ENCODE peak calls at places on chromosomes 1 and 21, in ten cellular contexts. Q is testis, Z is tibial nerve, S is right lobe of liver, G is A549, H is HepG2, X is heart left ventricle, T is adrenal gland, I is breast epithelium, D is body of pancreas. B is an unnamed sample.

GRCh38 chr1:204645251-204645650 is 40.3 kb downstream of the LRRN2 start:
- DNase-seq in Z (no peak), H (no peak), I (no peak), T (no peak), D (no peak), S (no peak), X (no peak), G (no peak), Q (no peak), B (no peak)

GRCh38 chr1:199742547-199742946 is 285.0 kb upstream of the NR5A2 start:
- DNase-seq in H (no peak), G (peak; percentile 76), X (no peak), S (no peak), T (no peak), Z (no peak), D (peak; percentile 28), I (no peak), Q (no peak), B (no peak)

GRCh38 chr1:68136187-68136586 is 85.8 kb upstream of the DIRAS3 start:
- DNase-seq in S (no peak), I (no peak), Q (no peak), X (no peak), D (no peak), G (no peak), T (no peak), Z (no peak), H (no peak), B (no peak)

GRCh38 chr1:53220171-53220961 is at the start of gene CZIB:
- DNase-seq in Q (peak; percentile 94), H (peak; percentile 87), I (peak; percentile 92), D (peak; percentile 95), Z (peak; percentile 85), X (peak; percentile 95), S (peak; percentile 96), T (peak; percentile 96), G (peak; percentile 92), B (peak; percentile 87)

GRCh38 chr1:168585191-168585590 is 8.8 kb downstream of the XCL1 start:
- DNase-seq in H (no peak), D (no peak), S (no peak), Z (no peak), X (no peak), T (no peak), I (no peak), Q (no peak), G (no peak), B (no peak)

GRCh38 chr1:54129858-54130257 is 22.9 kb downstream of the CDCP2 start:
- DNase-seq in S (no peak), D (no peak), H (no peak), I (no peak), T (no peak), Q (no peak), Z (no peak), X (no peak), G (no peak), B (no peak)

GRCh38 chr21:43364851-43365424 is 62.0 kb downstream of the SIK1 start:
- DNase-seq in Q (no peak), G (no peak), T (no peak), Z (no peak), S (no peak), H (peak; percentile 72), X (no peak), D (no peak), I (no peak), B (no peak)

GRCh38 chr1:154115180-154115579 is 39.7 kb downstream of the NUP210L start:
- DNase-seq in X (no peak), T (no peak), H (no peak), I (no peak), G (no peak), D (no peak), Q (no peak), Z (no peak), S (no peak), B (no peak)

GRCh38 chr1:184504012-184504694 is 117.3 kb downstream of the C1orf21 start:
- DNase-seq in X (no peak), I (no peak), S (no peak), Z (no peak), T (no peak), G (no peak), D (no peak), H (no peak), Q (no peak), B (no peak)

DNA sequence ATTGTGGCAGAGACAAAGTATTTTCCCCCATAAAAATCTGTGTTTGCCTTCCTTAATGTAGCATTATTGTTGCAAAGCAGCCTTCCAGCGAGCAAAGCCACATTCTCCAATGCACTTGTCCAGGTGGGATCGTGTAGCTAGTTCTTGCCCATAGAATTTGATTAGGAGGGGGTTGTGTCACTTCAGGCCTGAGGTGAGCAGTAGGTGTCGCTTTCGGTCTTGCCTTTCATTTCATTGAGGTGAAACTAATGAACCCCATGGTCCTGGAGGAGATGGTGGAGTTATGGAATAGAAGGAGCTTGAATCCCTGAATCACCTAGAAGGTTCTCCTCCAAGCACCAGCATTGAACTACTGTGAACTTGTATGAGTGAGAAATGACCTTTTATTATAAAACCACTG is 318.9 kb upstream of the PBX1 start:
- DNase-seq in Q (no peak), G (peak; percentile 21), I (no peak), Z (no peak), H (no peak), T (no peak), S (no peak), D (peak; percentile 54), X (no peak), B (no peak)
- TF ChIP-seq CTCF in Q (no peak), G (peak; percentile 17), I (peak; percentile 13), Z (no peak), H (no peak), T (no peak), S (no peak), D (no peak), X (no peak), B (no peak)

GRCh38 chr1:147665521-147665920 is 4.8 kb downstream of the ACP6 start:
- DNase-seq in Z (no peak), S (no peak), G (peak; percentile 20), X (no peak), T (no peak), I (no peak), H (no peak), D (no peak), Q (no peak), B (no peak)

GRCh38 chr1:147673401-147673800 is 3.1 kb upstream of the ACP6 start:
- DNase-seq in S (no peak), G (no peak), Z (no peak), T (no peak), X (no peak), D (no peak), H (no peak), I (no peak), Q (no peak), B (no peak)

GRCh38 chr1:147669475-147670318 is 627 bp downstream of the ACP6 start:
- DNase-seq in T (peak; percentile 68), D (peak; percentile 56), Q (peak; percentile 42), H (peak; percentile 39), I (no peak), S (peak; percentile 77), G (peak; percentile 62), X (peak; percentile 30), Z (peak; percentile 18), B (peak; percentile 21)

GRCh38 chr1:147673816-147674215 is 3.5 kb upstream of the ACP6 start:
- DNase-seq in H (no peak), Q (no peak), Z (no peak), X (no peak), I (no peak), D (no peak), S (no peak), G (no peak), T (no peak), B (no peak)

GRCh38 chr1:147670319-147671003 is at the start of gene ACP6:
- DNase-seq in Q (peak; percentile 99), Z (peak; percentile 77), X (peak; percentile 95), T (peak; percentile 98), I (peak; percentile 90), D (peak; percentile 98), S (peak; percentile 98), H (peak; percentile 94), G (peak; percentile 95), B (peak; percentile 90)
- TF ChIP-seq POLR2A in Q (no peak), Z (peak; percentile 72), X (no peak), T (peak; percentile 13), I (peak; percentile 56), D (peak; percentile 83), S (peak; percentile 37), H (peak; percentile 80), G (peak; percentile 71), B (no peak)

DNA sequence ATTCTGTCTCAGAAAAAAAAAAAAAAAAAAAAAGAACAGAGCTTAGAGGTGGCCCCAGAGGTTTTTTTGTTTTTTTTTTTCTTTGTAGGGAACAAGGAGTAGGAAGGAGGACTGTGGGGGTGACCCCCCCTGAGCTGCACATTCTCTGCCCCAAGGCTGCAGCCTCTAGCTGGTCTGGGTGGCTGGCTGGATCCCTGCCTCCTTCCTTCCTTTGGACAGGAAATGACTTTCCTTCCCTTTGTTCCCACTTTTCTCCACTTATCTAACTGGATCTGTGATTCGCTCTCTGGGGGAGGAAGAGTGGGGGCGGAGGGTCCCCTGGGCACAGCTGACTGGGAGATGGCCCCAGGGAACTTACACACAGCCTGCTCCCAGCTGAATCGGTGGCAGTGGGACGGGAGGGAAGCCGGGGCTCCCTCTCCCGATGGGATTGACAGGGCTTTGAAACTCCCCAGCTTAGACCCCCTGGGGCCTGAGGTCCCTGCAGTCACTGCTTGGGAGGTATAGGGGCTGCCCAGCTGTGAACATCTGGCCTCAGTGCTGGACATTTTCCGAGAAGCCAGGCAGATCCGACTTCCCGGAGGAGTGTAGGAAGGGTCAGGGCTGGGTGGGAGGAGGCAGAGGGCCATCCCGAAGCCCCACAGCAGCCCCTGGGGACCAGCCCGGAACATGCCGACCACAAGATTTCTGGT is 2.1 kb downstream of the FBLIM1 start:
- DNase-seq in G (no peak), S (no peak), Z (no peak), X (peak; percentile 71), D (peak; percentile 41), T (peak; percentile 71), H (no peak), Q (peak; percentile 73), I (no peak), B (no peak)
- H3K4me3 ChIP-seq in G (peak overlapping the region; percentile 97), S (no peak overlapping the region), Z (peak overlapping the region; percentile 4), X (no peak overlapping the region), D (no peak overlapping the region), T (peak overlapping the region; percentile 75), H (no peak overlapping the region), Q (no peak overlapping the region), I (peak overlapping the region; percentile 23), B (no peak overlapping the region)

DNA sequence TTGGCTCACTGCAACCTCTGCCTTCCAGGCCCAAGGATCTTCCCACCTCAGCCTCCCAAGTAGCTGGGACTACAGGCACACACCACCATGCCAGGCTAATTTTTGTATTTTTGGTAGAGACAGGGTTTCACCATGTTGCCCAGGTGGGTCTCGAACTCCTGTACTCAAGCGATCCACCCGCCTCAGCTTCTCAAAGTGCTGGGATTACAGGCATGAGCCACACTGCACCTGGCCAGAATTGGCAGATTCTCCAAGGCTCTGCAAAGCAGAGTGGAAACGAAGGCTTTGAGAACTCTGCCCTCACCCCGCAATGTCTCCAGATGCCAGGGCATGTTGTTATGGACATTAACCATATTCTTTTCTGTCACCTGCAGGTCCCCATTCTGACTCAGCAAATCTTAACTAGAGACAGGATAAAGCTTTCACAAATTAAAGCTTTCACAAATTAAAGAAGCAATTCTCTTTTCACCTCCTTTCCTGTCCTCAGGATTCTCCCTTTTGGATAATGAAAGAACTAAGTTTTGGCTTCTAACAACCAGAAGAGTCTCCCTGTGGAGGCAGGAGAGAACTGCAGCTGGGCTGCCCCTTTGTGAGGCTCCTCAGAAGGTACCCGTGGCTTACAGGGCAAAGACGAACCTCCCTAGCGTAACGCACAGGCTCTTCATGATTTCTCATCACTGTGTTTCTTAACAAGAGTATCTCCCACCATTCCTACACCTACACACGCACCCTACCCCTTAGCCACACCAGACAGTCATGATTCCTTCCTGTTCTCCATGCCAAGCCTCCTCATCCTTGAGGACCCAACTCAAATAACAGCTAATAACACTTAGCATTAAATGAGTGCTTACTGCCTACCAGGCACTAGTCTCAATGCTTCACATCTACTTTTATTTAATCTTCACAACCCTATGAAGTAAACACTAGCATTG is 29.8 kb downstream of the GPA33 start:
- DNase-seq in I (no peak), Z (no peak), D (no peak), H (no peak), S (no peak), Q (no peak), T (no peak), X (no peak), G (peak; percentile 18), B (no peak)
- TF ChIP-seq CTCF in I (no peak), Z (peak; percentile 7), D (no peak), H (no peak), S (no peak), Q (peak; percentile 41), T (no peak), X (no peak), G (no peak), B (no peak)